ENCODE peak calls at places on chromosomes 13 and 19, in eight cellular contexts. W is IMR-90, U is GM23338, O is mammary epithelial cell, L is MM.1S, T is OCI-LY7, P is PC-3, B is hepatocyte. Y is an unnamed sample.

GRCh38 chr13:30714629-30715028 is 20.7 kb upstream of the ALOX5AP start:
- DNase-seq in L (no peak), O (no peak), U (no peak), B (no peak), W (no peak), T (no peak), P (no peak), Y (no peak)

GRCh38 chr13:23427342-23428182 is 5.9 kb downstream of the SACS start:
- DNase-seq in L (no peak), W (peak; percentile 97), O (peak; percentile 69), P (peak; percentile 92), B (peak; percentile 35), U (no peak), T (no peak), Y (peak; percentile 91)

GRCh38 chr13:50635504-50635903 is 208.0 kb downstream of the DLEU7 start:
- DNase-seq in L (no peak), O (peak; percentile 19), T (peak; percentile 18), P (no peak), W (no peak), U (no peak), B (peak; percentile 12), Y (peak; percentile 39)

GRCh38 chr13:90105881-90106496 is 1241.5 kb upstream of the MIR17HG start:
- DNase-seq in U (no peak), P (peak; percentile 45), W (no peak), B (no peak), L (no peak), O (no peak), T (no peak), Y (peak; percentile 70)

GRCh38 chr13:51933466-51934058 is 71.8 kb downstream of the CCDC70 start:
- DNase-seq in L (no peak), P (no peak), T (no peak), O (no peak), B (no peak), U (no peak), W (no peak), Y (no peak)

GRCh38 chr19:53898680-53899341 is 10.3 kb upstream of the CACNG7 start:
- DNase-seq in W (no peak), B (no peak), T (no peak), P (no peak), L (no peak), U (peak; percentile 100), O (no peak), Y (no peak)

GRCh38 chr13:60111726-60112125 is 52.0 kb downstream of the DIAPH3 start:
- DNase-seq in B (no peak), P (no peak), O (no peak), U (no peak), T (no peak), W (peak; percentile 43), L (no peak), Y (peak; percentile 42)

GRCh38 chr13:106318941-106319411 is 216.5 kb downstream of the EFNB2 start:
- DNase-seq in T (no peak), O (peak; percentile 94), U (peak; percentile 27), W (peak; percentile 96), L (no peak), B (peak; percentile 61), P (peak; percentile 84), Y (peak; percentile 91)

GRCh38 chr19:32318884-32319520 is 26.4 kb upstream of the ZNF507 start:
- DNase-seq in W (no peak), U (peak; percentile 83), P (peak; percentile 23), B (peak; percentile 39), L (no peak), T (peak; percentile 9), O (no peak), Y (peak; percentile 34)

GRCh38 chr19:19146000-19146608 is 7.8 kb upstream of the TMEM161A start:
- DNase-seq in W (peak; percentile 44), U (peak; percentile 89), B (peak; percentile 72), O (peak; percentile 42), L (peak; percentile 62), P (peak; percentile 65), T (peak; percentile 62), Y (peak; percentile 52)

GRCh38 chr19:12567951-12568350 is 16.7 kb upstream of the ZNF564 start:
- DNase-seq in P (no peak), L (no peak), T (no peak), O (no peak), U (no peak), W (peak; percentile 16), B (no peak), Y (peak; percentile 58)

GRCh38 chr13:67299072-67299635 is 69.0 kb upstream of the PCDH9 start:
- DNase-seq in T (no peak), O (peak; percentile 64), W (peak; percentile 91), U (no peak), P (peak; percentile 73), L (no peak), B (no peak), Y (peak; percentile 65)

GRCh38 chr19:35841961-35842595 is 10.2 kb downstream of the NPHS1 start:
- DNase-seq in W (no peak), T (no peak), P (no peak), B (no peak), O (no peak), L (no peak), U (no peak), Y (no peak)

DNA sequence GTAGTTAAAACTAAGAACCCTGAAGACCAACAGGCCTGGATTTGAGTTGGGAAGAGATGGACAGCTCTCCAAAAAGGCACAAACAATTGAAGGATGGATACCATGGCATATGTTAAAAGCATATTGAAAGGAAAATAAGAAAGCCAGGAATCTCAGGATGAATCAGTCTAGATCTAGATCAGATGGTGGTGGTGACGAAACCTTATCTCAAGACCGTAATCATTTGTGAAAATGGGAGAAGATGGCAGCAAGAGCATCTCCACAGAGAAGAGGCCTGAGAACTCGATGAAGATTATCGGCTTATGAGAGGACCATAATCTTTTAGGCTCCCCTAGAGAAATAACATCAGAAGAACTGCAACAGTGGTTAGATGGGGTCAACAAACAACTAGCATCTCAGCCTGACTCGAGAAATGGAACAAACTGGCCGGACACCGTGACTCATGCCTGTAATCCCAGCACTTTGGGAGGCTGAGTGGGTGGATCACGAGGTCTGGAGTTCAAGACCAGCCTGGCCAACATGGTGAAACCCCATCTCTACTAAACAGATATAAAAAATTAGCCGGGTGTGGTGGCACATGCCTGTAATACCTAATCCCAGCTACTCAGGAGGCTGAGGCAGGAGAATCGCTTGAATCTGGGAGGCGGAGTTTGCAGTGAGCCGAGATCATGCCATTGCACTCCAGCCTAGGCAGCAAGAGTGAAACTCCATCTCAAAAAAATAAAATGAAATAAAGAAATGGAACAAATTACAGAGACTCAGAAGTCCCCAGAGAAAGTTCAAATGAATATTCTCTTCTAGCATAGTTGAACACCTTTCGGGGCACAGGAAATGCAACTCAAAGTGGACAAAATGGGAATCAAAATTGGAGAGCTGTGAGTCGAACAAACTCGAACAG is 47.6 kb downstream of the FOXO1 start:
- DNase-seq in L (no peak), T (no peak), O (no peak), P (no peak), B (no peak), U (no peak), W (no peak), Y (no peak)
- H3K4me1 ChIP-seq in L (no peaks in the 10 kb centered on the region), T (peaks cover 45% of the 10 kb centered on the region), O (no peaks in the 10 kb centered on the region), P (peaks cover 20% of the 10 kb centered on the region), B (peaks cover 7% of the 10 kb centered on the region), U (peaks cover 88% of the 10 kb centered on the region), W (no peaks in the 10 kb centered on the region), Y (no peaks in the 10 kb centered on the region)

DNA sequence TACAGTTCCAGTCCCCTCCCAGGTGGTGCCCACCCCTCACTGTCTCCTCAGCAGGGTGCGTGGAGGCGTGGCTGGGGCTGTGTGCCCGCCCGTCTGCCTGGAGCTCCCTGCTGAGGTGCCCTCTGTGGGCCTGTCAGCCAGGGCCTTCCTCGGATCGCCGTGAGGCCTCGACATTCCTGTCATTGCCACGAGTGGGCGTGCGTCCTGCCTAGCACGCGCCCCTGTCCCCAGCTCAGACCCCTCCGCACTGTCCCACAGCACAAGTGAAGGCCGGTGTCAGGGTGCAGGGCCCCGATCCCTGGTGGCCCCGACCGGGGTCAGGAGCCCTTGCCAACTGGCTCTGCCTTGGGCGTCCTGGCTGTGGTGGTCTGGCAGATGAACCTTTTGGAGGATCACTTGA is 32.2 kb downstream of the DOT1L start:
- DNase-seq in W (no peak), O (no peak), T (no peak), P (no peak), B (no peak), L (no peak), U (no peak), Y (no peak)
- H3K36me3 ChIP-seq in W (peaks cover 61% of the 10 kb centered on the region), O (peaks cover 10% of the 10 kb centered on the region), T (peaks cover 66% of the 10 kb centered on the region), P (no peaks in the 10 kb centered on the region), B (no peaks in the 10 kb centered on the region), L (peaks cover 13% of the 10 kb centered on the region), U (peaks cover 3% of the 10 kb centered on the region), Y (peaks cover 5% of the 10 kb centered on the region)

DNA sequence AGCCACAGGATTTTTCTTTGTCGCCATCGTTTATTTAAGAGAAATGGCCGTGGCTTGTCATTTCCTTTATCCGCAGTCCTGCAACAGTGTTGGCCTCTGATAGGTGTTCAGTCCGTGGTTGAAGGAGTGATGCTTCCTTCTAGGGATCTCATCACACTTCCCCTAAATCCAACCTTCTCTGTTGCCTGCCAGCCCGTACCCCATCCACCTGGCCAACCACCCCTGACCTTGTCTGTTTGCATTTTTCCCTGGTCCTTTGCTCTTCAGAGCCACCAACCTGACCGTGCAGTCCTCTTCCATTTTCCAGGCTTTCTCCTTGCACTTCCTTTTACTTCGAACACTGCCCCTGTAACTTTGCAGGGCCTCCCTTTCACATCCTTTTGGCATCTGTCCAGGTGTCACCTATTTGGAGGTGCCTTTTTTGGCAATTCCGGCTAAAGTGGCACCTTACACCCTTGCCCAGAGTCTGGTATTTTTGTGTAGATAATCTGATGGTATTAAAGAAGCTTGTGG is 684 bp downstream of the ZNF460 start:
- DNase-seq in L (peak; percentile 54), U (no peak), P (peak; percentile 27), B (peak; percentile 37), O (peak; percentile 46), W (no peak), T (peak; percentile 53), Y (peak; percentile 46)
- H2AFZ ChIP-seq in L (no peak overlapping the region), U (peak overlapping the region; percentile 74), P (peak overlapping the region; percentile 95), B (no peak overlapping the region), O (peak overlapping the region; percentile 76), W (peak overlapping the region; percentile 97), T (peak overlapping the region; percentile 26), Y (peak overlapping the region; percentile 81)

GRCh38 chr13:99224019-99224418 is 23.4 kb downstream of the UBAC2 start:
- DNase-seq in L (no peak), W (no peak), B (no peak), T (peak; percentile 38), P (no peak), U (no peak), O (no peak), Y (no peak)

GRCh38 chr13:99226493-99226892 is 25.8 kb downstream of the UBAC2 start:
- DNase-seq in O (no peak), P (no peak), U (no peak), B (no peak), L (no peak), T (no peak), W (no peak), Y (no peak)

GRCh38 chr13:99227909-99228688 is 27.4 kb downstream of the UBAC2 start:
- DNase-seq in T (no peak), U (no peak), O (no peak), B (no peak), P (peak; percentile 14), W (no peak), L (no peak), Y (no peak)

GRCh38 chr13:99227331-99227900 is 26.8 kb downstream of the UBAC2 start:
- DNase-seq in P (no peak), B (no peak), L (no peak), O (no peak), T (no peak), W (no peak), U (no peak), Y (no peak)

DNA sequence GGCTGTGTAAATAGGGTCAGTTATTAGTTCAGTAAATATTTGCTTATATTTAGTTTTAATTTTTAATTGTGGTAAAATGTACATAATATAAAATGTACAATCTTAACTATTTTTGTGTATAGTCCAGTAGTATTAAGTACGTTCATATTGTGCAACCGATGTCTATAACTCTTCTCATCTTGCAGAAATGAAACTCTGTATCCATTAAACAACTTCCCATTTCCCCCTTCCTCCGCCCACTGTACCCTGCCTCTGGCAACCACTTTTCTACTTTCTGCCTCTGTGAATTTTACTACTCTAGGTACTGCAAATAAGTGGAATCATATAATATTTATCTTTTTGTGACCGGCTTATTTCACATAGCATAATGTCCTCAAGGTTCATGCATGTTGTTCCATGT is 24.4 kb downstream of the UBAC2 start:
- DNase-seq in T (no peak), B (no peak), U (no peak), O (no peak), L (no peak), W (no peak), P (no peak), Y (no peak)
- H3K4me1 ChIP-seq in T (peaks cover 96% of the 10 kb centered on the region), B (peaks cover 9% of the 10 kb centered on the region), U (peaks cover 6% of the 10 kb centered on the region), O (peaks cover 39% of the 10 kb centered on the region), L (peaks cover 22% of the 10 kb centered on the region), W (peaks cover 14% of the 10 kb centered on the region), P (peaks cover 28% of the 10 kb centered on the region), Y (peaks cover 26% of the 10 kb centered on the region)

Y was measured in GM23248.